ENCODE peak calls at places on chromosomes 13 and 19, in six cellular contexts. One of them, this sample, is unnamed.

GRCh38 chr13:100209857-100210580 is 121.1 kb downstream of the PCCA start:
- DNase-seq in HL-60: no peak
- DNase-seq in fibroblast of lung: peak
- DNase-seq in mesothelial cell of epicardium: no peak
- DNase-seq in cardiac fibroblast: peak
- DNase-seq in fibroblast of mammary gland: peak
- DNase-seq in this sample: no peak

GRCh38 chr13:105543742-105544141 is 991.7 kb downstream of the EFNB2 start:
- DNase-seq in HL-60: no peak
- DNase-seq in fibroblast of lung: peak
- DNase-seq in mesothelial cell of epicardium: no peak
- DNase-seq in cardiac fibroblast: peak
- DNase-seq in fibroblast of mammary gland: no peak
- DNase-seq in this sample: no peak

GRCh38 chr13:97226788-97227627 is 4.9 kb downstream of the MBNL2 start:
- DNase-seq in HL-60: no peak
- DNase-seq in fibroblast of lung: no peak
- DNase-seq in mesothelial cell of epicardium: no peak
- DNase-seq in cardiac fibroblast: no peak
- DNase-seq in fibroblast of mammary gland: no peak
- DNase-seq in this sample: no peak

GRCh38 chr13:114120486-114121430 is 11.7 kb downstream of the RASA3 start:
- DNase-seq in HL-60: no peak
- DNase-seq in fibroblast of lung: no peak
- DNase-seq in mesothelial cell of epicardium: no peak
- DNase-seq in cardiac fibroblast: no peak
- DNase-seq in fibroblast of mammary gland: no peak
- DNase-seq in this sample: no peak

GRCh38 chr13:85828094-85828684 is 29.0 kb upstream of the SLITRK6 start:
- DNase-seq in HL-60: no peak
- DNase-seq in fibroblast of lung: peak
- DNase-seq in mesothelial cell of epicardium: no peak
- DNase-seq in cardiac fibroblast: peak
- DNase-seq in fibroblast of mammary gland: peak
- DNase-seq in this sample: no peak

GRCh38 chr13:91079190-91079589 is 268.3 kb upstream of the MIR17HG start:
- DNase-seq in HL-60: no peak
- DNase-seq in fibroblast of lung: no peak
- DNase-seq in mesothelial cell of epicardium: no peak
- DNase-seq in cardiac fibroblast: no peak
- DNase-seq in fibroblast of mammary gland: no peak
- DNase-seq in this sample: no peak

GRCh38 chr13:19156013-19156825 is 25.4 kb downstream of the TUBA3C start:
- DNase-seq in HL-60: no peak
- DNase-seq in fibroblast of lung: no peak
- DNase-seq in mesothelial cell of epicardium: no peak
- DNase-seq in cardiac fibroblast: no peak
- DNase-seq in fibroblast of mammary gland: no peak
- DNase-seq in this sample: no peak

GRCh38 chr13:100608906-100609305 is 20.3 kb upstream of the GGACT start:
- DNase-seq in HL-60: peak
- DNase-seq in fibroblast of lung: no peak
- DNase-seq in mesothelial cell of epicardium: no peak
- DNase-seq in cardiac fibroblast: peak
- DNase-seq in fibroblast of mammary gland: no peak
- DNase-seq in this sample: no peak

GRCh38 chr19:58396691-58397532 is 1.5 kb downstream of the RNF225 start:
- DNase-seq in HL-60: no peak
- DNase-seq in fibroblast of lung: no peak
- DNase-seq in mesothelial cell of epicardium: no peak
- DNase-seq in cardiac fibroblast: no peak
- DNase-seq in fibroblast of mammary gland: no peak
- DNase-seq in this sample: no peak

GRCh38 chr19:17847538-17848366 is at the start of gene JAK3:
- DNase-seq in HL-60: no peak
- DNase-seq in fibroblast of lung: peak
- DNase-seq in mesothelial cell of epicardium: peak
- DNase-seq in cardiac fibroblast: peak
- DNase-seq in fibroblast of mammary gland: peak
- DNase-seq in this sample: peak

GRCh38 chr19:48793271-48793670 is 17.6 kb downstream of the BCAT2 start:
- DNase-seq in HL-60: no peak
- DNase-seq in fibroblast of lung: no peak
- DNase-seq in mesothelial cell of epicardium: no peak
- DNase-seq in cardiac fibroblast: no peak
- DNase-seq in fibroblast of mammary gland: no peak
- DNase-seq in this sample: no peak

GRCh38 chr13:113297370-113297871 is 382 bp downstream of the LAMP1 start:
- DNase-seq in HL-60: no peak
- DNase-seq in fibroblast of lung: no peak
- DNase-seq in mesothelial cell of epicardium: peak
- DNase-seq in cardiac fibroblast: peak
- DNase-seq in fibroblast of mammary gland: peak
- DNase-seq in this sample: peak

GRCh38 chr19:18941628-18942354 is 774 bp upstream of the HOMER3 start:
- DNase-seq in HL-60: no peak
- DNase-seq in fibroblast of lung: no peak
- DNase-seq in mesothelial cell of epicardium: no peak
- DNase-seq in cardiac fibroblast: no peak
- DNase-seq in fibroblast of mammary gland: no peak
- DNase-seq in this sample: no peak

GRCh38 chr13:71718931-71719330 is 148.1 kb downstream of the DACH1 start:
- DNase-seq in HL-60: no peak
- DNase-seq in fibroblast of lung: no peak
- DNase-seq in mesothelial cell of epicardium: no peak
- DNase-seq in cardiac fibroblast: no peak
- DNase-seq in fibroblast of mammary gland: no peak
- DNase-seq in this sample: no peak

GRCh38 chr13:70297219-70297618 is 189.0 kb upstream of the KLHL1 start:
- DNase-seq in HL-60: no peak
- DNase-seq in fibroblast of lung: no peak
- DNase-seq in mesothelial cell of epicardium: no peak
- DNase-seq in cardiac fibroblast: no peak
- DNase-seq in fibroblast of mammary gland: no peak
- DNase-seq in this sample: peak

GRCh38 chr13:112733661-112734379 is 44.0 kb downstream of the ATP11A start:
- DNase-seq in HL-60: no peak
- DNase-seq in fibroblast of lung: no peak
- DNase-seq in mesothelial cell of epicardium: no peak
- DNase-seq in cardiac fibroblast: no peak
- DNase-seq in fibroblast of mammary gland: no peak
- DNase-seq in this sample: no peak

GRCh38 chr19:34676697-34677385 is at the start of gene SCGB2B2:
- DNase-seq in HL-60: no peak
- DNase-seq in fibroblast of lung: no peak
- DNase-seq in mesothelial cell of epicardium: no peak
- DNase-seq in cardiac fibroblast: no peak
- DNase-seq in fibroblast of mammary gland: no peak
- DNase-seq in this sample: no peak

GRCh38 chr19:48023011-48023410 is 20.9 kb downstream of the CABP5 start:
- DNase-seq in HL-60: no peak
- DNase-seq in fibroblast of lung: no peak
- DNase-seq in mesothelial cell of epicardium: no peak
- DNase-seq in cardiac fibroblast: no peak
- DNase-seq in fibroblast of mammary gland: no peak
- DNase-seq in this sample: no peak

GRCh38 chr13:77928909-77929308 is 10.3 kb upstream of the EDNRB start:
- DNase-seq in HL-60: no peak
- DNase-seq in fibroblast of lung: no peak
- DNase-seq in mesothelial cell of epicardium: no peak
- DNase-seq in cardiac fibroblast: peak
- DNase-seq in fibroblast of mammary gland: peak
- DNase-seq in this sample: no peak

GRCh38 chr19:8641908-8642547 is 11.6 kb downstream of the NFILZ start:
- DNase-seq in HL-60: peak
- DNase-seq in fibroblast of lung: peak
- DNase-seq in mesothelial cell of epicardium: no peak
- DNase-seq in cardiac fibroblast: peak
- DNase-seq in fibroblast of mammary gland: peak
- DNase-seq in this sample: no peak

GRCh38 chr19:5913739-5914357 is at the start of gene CAPS:
- DNase-seq in HL-60: no peak
- DNase-seq in fibroblast of lung: peak
- DNase-seq in mesothelial cell of epicardium: no peak
- DNase-seq in cardiac fibroblast: peak
- DNase-seq in fibroblast of mammary gland: peak
- DNase-seq in this sample: no peak

DNA sequence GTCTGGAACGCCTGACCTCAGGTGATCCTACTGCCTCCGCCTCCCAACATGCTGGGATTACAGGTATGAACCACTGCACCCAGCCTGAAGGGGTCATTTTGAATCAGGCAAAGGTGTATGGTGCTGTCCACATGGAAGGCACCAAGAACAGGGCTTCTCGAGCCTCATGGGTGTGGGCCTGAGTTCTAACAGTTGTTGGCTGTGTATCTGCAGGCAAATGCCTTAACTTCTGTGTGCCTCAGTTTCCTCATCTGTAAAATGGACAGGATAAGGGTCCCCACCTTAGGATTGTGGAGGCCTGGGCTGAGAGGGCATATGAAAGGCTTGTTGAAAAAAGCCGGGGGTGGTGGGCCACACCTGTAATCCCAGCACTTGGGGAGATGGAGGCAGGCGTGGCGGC is 9.2 kb downstream of the AP1M2 start:
- DNase-seq in HL-60: no peak
- DNase-seq in fibroblast of lung: no peak
- DNase-seq in mesothelial cell of epicardium: no peak
- DNase-seq in cardiac fibroblast: no peak
- DNase-seq in fibroblast of mammary gland: no peak
- DNase-seq in this sample: no peak
- TF ChIP-seq CTCF in HL-60: no peak
- TF ChIP-seq CTCF in fibroblast of lung: no peak
- TF ChIP-seq CTCF in mesothelial cell of epicardium: no peak
- TF ChIP-seq CTCF in cardiac fibroblast: no peak
- TF ChIP-seq CTCF in fibroblast of mammary gland: no peak
- TF ChIP-seq CTCF in this sample: no peak

DNA sequence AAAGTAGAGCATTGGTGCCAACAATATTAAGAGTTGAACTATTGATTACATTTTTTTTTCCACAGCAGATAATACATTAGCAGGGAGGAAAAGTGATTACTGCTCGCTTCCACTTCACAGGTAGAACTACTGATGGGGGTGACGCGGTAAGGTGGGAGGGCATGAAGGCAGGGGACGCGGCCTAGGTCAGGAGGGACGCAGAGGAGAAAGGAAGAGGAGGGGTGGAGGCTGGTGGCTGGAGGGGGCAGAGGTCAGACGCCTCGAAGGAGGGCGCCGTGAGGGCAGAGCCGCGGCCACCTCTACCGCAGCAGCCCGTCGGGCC is 287 bp upstream of the B3GLCT start:
- DNase-seq in HL-60: no peak
- DNase-seq in fibroblast of lung: no peak
- DNase-seq in mesothelial cell of epicardium: no peak
- DNase-seq in cardiac fibroblast: peak
- DNase-seq in fibroblast of mammary gland: no peak
- DNase-seq in this sample: no peak
- TF ChIP-seq CTCF in HL-60: no peak
- TF ChIP-seq CTCF in fibroblast of lung: no peak
- TF ChIP-seq CTCF in mesothelial cell of epicardium: no peak
- TF ChIP-seq CTCF in cardiac fibroblast: no peak
- TF ChIP-seq CTCF in fibroblast of mammary gland: no peak
- TF ChIP-seq CTCF in this sample: no peak

DNA sequence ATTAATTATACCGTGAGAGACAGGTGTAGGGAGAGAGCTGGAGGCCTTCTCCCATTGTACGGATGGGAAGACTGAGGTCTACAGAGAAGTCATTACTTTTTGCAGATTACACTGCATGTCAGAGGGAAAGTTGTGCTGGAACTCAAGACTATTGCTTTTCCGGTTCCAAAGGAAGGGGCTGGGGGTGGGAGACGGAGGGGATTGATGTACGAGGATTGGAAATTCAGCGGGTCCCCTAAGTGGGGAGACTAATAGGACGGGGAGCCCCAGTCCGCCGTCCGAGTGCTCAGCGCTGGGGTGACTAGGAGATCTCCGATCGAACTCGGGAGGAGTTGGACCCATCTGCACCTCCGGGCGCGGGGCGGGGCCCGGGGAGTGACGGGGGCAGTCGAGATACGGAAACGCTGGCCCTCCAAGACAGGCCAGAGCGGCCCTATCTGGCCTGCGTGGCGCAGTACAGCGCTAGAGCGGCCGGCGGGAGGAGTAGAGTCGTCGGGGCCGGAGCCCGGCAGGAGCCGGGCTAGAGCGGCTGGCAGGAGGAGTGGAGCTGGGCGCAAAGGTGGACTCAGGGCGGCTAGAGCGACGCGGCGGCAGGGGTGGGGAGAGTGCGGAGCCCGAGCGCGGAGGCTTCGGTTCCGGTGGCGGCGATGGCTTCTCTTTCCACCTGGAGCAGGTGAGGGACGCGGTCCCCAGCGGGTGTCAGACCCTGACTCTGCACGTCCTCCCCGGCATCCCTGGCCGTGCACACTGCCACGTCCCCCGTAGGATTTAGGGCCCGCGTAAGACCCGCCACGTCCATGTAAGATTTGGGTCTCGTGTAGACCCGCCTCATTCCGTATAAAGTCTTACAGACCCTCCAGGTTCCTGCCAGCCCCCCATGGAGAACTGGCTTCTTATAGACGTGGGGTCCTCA is 1.1 kb downstream of the ARHGEF1 start:
- DNase-seq in HL-60: peak
- DNase-seq in fibroblast of lung: peak
- DNase-seq in mesothelial cell of epicardium: peak
- DNase-seq in cardiac fibroblast: peak
- DNase-seq in fibroblast of mammary gland: peak
- DNase-seq in this sample: peak
- TF ChIP-seq CTCF in HL-60: no peak
- TF ChIP-seq CTCF in fibroblast of lung: peak
- TF ChIP-seq CTCF in mesothelial cell of epicardium: no peak
- TF ChIP-seq CTCF in cardiac fibroblast: peak
- TF ChIP-seq CTCF in fibroblast of mammary gland: no peak
- TF ChIP-seq CTCF in this sample: peak

GRCh38 chr13:75357576-75358295 is 124.2 kb downstream of the TBC1D4 start:
- DNase-seq in HL-60: peak
- DNase-seq in fibroblast of lung: peak
- DNase-seq in mesothelial cell of epicardium: no peak
- DNase-seq in cardiac fibroblast: peak
- DNase-seq in fibroblast of mammary gland: peak
- DNase-seq in this sample: no peak
- TF ChIP-seq CTCF in HL-60: peak
- TF ChIP-seq CTCF in fibroblast of lung: peak
- TF ChIP-seq CTCF in mesothelial cell of epicardium: peak
- TF ChIP-seq CTCF in cardiac fibroblast: peak
- TF ChIP-seq CTCF in fibroblast of mammary gland: peak
- TF ChIP-seq CTCF in this sample: peak

GRCh38 chr19:31831421-31831820 is 482.2 kb upstream of the TSHZ3 start:
- DNase-seq in HL-60: no peak
- DNase-seq in fibroblast of lung: no peak
- DNase-seq in mesothelial cell of epicardium: no peak
- DNase-seq in cardiac fibroblast: no peak
- DNase-seq in fibroblast of mammary gland: no peak
- DNase-seq in this sample: no peak
- TF ChIP-seq CTCF in HL-60: no peak
- TF ChIP-seq CTCF in fibroblast of lung: no peak
- TF ChIP-seq CTCF in mesothelial cell of epicardium: no peak
- TF ChIP-seq CTCF in cardiac fibroblast: no peak
- TF ChIP-seq CTCF in fibroblast of mammary gland: no peak
- TF ChIP-seq CTCF in this sample: no peak